ENCODE peak calls at places on chromosome 7, in five cellular contexts. A, I, V, B and S are unnamed samples.
A peak's percentile ranks its signal among the peaks of the same experiment; 100 is the strongest.

GRCh38 chr7:50332241-50333176 is 28.0 kb downstream of the IKZF1 start:
- DNase-seq in A (no peak), B (no peak), I (no peak), V (no peak), S (no peak)

GRCh38 chr7:55104123-55104522 is 85.3 kb downstream of the EGFR start:
- DNase-seq in B (no peak), A (no peak), V (no peak), I (no peak), S (no peak)

GRCh38 chr7:50685445-50686070 is 97.1 kb downstream of the GRB10 start:
- DNase-seq in V (no peak), B (no peak), I (no peak), A (no peak), S (peak; percentile 97)

GRCh38 chr7:120260111-120260510 is 12.9 kb upstream of the KCND2 start:
- DNase-seq in V (no peak), B (no peak), I (no peak), A (no peak), S (no peak)

GRCh38 chr7:68730871-68731403 is 867.3 kb upstream of the AUTS2 start:
- DNase-seq in I (no peak), A (no peak), B (no peak), V (no peak), S (peak; percentile 94)

GRCh38 chr7:102890292-102890970 is 22.4 kb upstream of the LRRC17 start:
- DNase-seq in B (no peak), V (no peak), A (no peak), I (no peak), S (no peak)

GRCh38 chr7:74365320-74366022 is 76.3 kb downstream of the CLIP2 start:
- DNase-seq in I (no peak), V (peak; percentile 100), A (peak; percentile 28), B (no peak), S (peak; percentile 96)

GRCh38 chr7:106717997-106718871 is 57.3 kb upstream of the CCDC71L start:
- DNase-seq in I (no peak), B (peak; percentile 81), V (peak; percentile 7), A (peak; percentile 87), S (peak; percentile 28)

GRCh38 chr7:26291251-26291650 is 411 bp upstream of the SNX10 start:
- DNase-seq in V (no peak), B (no peak), A (no peak), I (no peak), S (no peak)

GRCh38 chr7:84117304-84117703 is 77.3 kb downstream of the SEMA3A start:
- DNase-seq in A (no peak), I (no peak), B (no peak), V (no peak), S (no peak)

GRCh38 chr7:142303650-142304049 is 45.8 kb upstream of the PRSS58 start:
- DNase-seq in A (peak; percentile 18), I (no peak), V (peak; percentile 23), B (no peak), S (no peak)

GRCh38 chr7:80530136-80530535 is 18.3 kb upstream of the GNAT3 start:
- DNase-seq in V (no peak), A (no peak), B (no peak), I (no peak), S (no peak)

GRCh38 chr7:80183900-80184685 is 49.5 kb downstream of the GNAI1 start:
- DNase-seq in B (no peak), A (peak; percentile 46), I (no peak), V (no peak), S (no peak)

GRCh38 chr7:69591805-69592204 is 6.5 kb upstream of the AUTS2 start:
- DNase-seq in A (no peak), B (no peak), I (no peak), V (no peak), S (no peak)

GRCh38 chr7:15485431-15485830 is 76.4 kb downstream of the AGMO start:
- DNase-seq in I (no peak), V (no peak), A (no peak), B (no peak), S (no peak)

GRCh38 chr7:15490261-15490660 is 71.6 kb downstream of the AGMO start:
- DNase-seq in V (no peak), A (no peak), I (no peak), B (no peak), S (no peak)

GRCh38 chr7:15495170-15495569 is 66.6 kb downstream of the AGMO start:
- DNase-seq in V (peak; percentile 45), B (no peak), I (no peak), A (no peak), S (no peak)

GRCh38 chr7:15489383-15489782 is 72.4 kb downstream of the AGMO start:
- DNase-seq in B (no peak), A (no peak), I (no peak), V (no peak), S (no peak)
- TF ChIP-seq JUND in B (no peak), A (no peak), I (no peak), V (no peak), S (no peak)

GRCh38 chr7:150937848-150938561 is 40.1 kb downstream of the KCNH2 start:
- DNase-seq in B (no peak), I (no peak), V (peak; percentile 41), A (no peak), S (no peak)
- TF ChIP-seq JUND in B (no peak), I (no peak), V (no peak), A (no peak), S (no peak)

GRCh38 chr7:415646-416525 is 103.8 kb downstream of the PDGFA start:
- DNase-seq in B (no peak), A (no peak), I (no peak), V (peak; percentile 33), S (no peak)
- TF ChIP-seq JUND in B (no peak), A (no peak), I (no peak), V (no peak), S (no peak)

GRCh38 chr7:29879609-29880008 is 73.3 kb downstream of the WIPF3 start:
- DNase-seq in B (no peak), V (no peak), A (no peak), I (no peak), S (no peak)
- TF ChIP-seq JUND in B (no peak), V (no peak), A (no peak), I (no peak), S (no peak)

DNA sequence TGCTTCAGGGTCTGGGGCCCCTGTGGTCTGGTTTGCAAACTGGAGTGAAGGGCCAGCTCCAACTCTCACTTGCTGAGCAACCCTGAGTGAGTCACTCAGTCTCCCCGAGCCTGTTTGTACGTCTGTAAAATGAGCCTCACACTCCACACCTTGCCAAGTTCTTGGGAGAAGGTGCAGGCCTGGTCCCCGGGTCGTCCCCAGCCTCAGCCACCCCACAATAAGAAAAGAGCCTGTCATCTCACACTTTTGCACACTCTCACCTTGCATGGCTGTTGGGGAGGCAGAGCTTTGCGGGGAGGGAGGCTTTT is 5.2 kb downstream of the GRIFIN start:
- DNase-seq in A (no peak), I (no peak), V (peak; percentile 39), B (no peak), S (no peak)
- TF ChIP-seq JUND in A (no peak), I (no peak), V (no peak), B (no peak), S (no peak)

DNA sequence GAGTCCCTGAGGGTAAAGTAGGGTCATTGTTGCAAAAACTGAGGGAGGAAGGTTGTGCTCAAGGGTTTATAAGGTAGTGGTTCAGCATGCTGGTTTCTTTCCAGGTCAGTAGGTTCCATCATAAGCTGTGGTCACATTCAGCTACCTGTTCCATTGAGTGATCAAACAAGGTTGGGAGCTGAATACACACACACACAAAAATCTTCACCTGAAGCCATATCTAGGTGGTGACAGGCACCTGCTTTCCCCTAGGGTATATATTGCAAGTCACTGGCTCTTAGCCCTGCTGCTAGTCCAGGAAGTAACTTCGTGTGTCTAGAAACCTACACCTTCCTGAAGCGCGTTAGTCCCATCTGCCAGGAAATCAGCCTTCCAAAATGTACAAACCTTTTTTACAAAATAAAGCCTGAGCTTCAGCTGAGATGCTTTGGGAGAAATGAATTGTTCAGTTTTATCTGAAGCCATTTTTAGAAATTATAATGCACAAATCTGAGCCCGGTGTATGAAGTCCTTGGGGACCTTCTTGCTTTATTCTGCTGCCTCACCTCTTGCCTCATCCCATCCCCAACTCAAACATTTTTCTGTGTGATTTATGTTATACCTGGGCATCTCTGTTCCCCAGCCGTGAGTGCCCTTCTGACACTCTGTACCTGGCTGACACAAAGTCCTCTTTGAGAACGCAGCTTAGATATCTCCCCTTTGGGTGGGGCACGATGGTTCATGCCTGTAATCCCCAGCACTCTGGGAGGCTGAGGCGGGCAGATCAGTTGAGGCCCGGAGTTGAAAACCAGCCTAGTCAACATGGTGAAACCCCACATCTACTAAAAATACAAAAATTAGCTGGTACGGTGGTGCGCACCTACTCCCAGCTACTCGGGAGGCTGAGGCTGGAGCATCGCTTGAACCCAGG is 10.6 kb upstream of the LAMTOR4 start:
- DNase-seq in I (no peak), A (no peak), B (no peak), V (no peak), S (peak; percentile 76)
- TF ChIP-seq JUND in I (no peak), A (no peak), B (no peak), V (no peak), S (no peak)